ENCODE peak calls at places on chromosomes 16 and 17, in nine cellular contexts. One of them, this sample, is unnamed. For H3K9me3, the result is how much of the 10 kb centered on the place peaks cover.

GRCh38 chr16:89739383-89739782 is 18.0 kb downstream of the ZNF276 start:
- DNase-seq in AG04450: no peak
- DNase-seq in A549: no peak
- DNase-seq in left ventricle myocardium inferior: no peak
- DNase-seq in cardiac muscle cell: no peak
- DNase-seq in fibroblast of lung: no peak
- DNase-seq in thyroid gland: no peak
- DNase-seq in tibial nerve: no peak
- DNase-seq in mucosa of descending colon: no peak
- DNase-seq in this sample: no peak

GRCh38 chr17:77443743-77444260 is 303.0 kb downstream of the SEC14L1 start:
- DNase-seq in AG04450: no peak
- DNase-seq in A549: no peak
- DNase-seq in left ventricle myocardium inferior: no peak
- DNase-seq in cardiac muscle cell: no peak
- DNase-seq in fibroblast of lung: no peak
- DNase-seq in thyroid gland: no peak
- DNase-seq in tibial nerve: no peak
- DNase-seq in mucosa of descending colon: no peak
- DNase-seq in this sample: no peak

GRCh38 chr16:8370374-8371015 is 219.8 kb downstream of the TMEM114 start:
- DNase-seq in AG04450: no peak
- DNase-seq in A549: peak
- DNase-seq in left ventricle myocardium inferior: no peak
- DNase-seq in cardiac muscle cell: no peak
- DNase-seq in fibroblast of lung: no peak
- DNase-seq in thyroid gland: no peak
- DNase-seq in tibial nerve: no peak
- DNase-seq in mucosa of descending colon: no peak
- DNase-seq in this sample: no peak

GRCh38 chr17:13725286-13725990 is 123.7 kb upstream of the HS3ST3A1 start:
- DNase-seq in AG04450: no peak
- DNase-seq in A549: peak
- DNase-seq in left ventricle myocardium inferior: no peak
- DNase-seq in cardiac muscle cell: no peak
- DNase-seq in fibroblast of lung: peak
- DNase-seq in thyroid gland: no peak
- DNase-seq in tibial nerve: no peak
- DNase-seq in mucosa of descending colon: no peak
- DNase-seq in this sample: no peak

GRCh38 chr16:77424841-77425604 is 9.8 kb downstream of the ADAMTS18 start:
- DNase-seq in AG04450: no peak
- DNase-seq in A549: no peak
- DNase-seq in left ventricle myocardium inferior: no peak
- DNase-seq in cardiac muscle cell: no peak
- DNase-seq in fibroblast of lung: no peak
- DNase-seq in thyroid gland: no peak
- DNase-seq in tibial nerve: no peak
- DNase-seq in mucosa of descending colon: no peak
- DNase-seq in this sample: no peak

GRCh38 chr16:21950782-21951521 is 2.2 kb upstream of the UQCRC2 start:
- DNase-seq in AG04450: no peak
- DNase-seq in A549: peak
- DNase-seq in left ventricle myocardium inferior: no peak
- DNase-seq in cardiac muscle cell: peak
- DNase-seq in fibroblast of lung: peak
- DNase-seq in thyroid gland: peak
- DNase-seq in tibial nerve: no peak
- DNase-seq in mucosa of descending colon: peak
- DNase-seq in this sample: no peak

GRCh38 chr16:77540656-77541055 is 105.8 kb upstream of the ADAMTS18 start:
- DNase-seq in AG04450: no peak
- DNase-seq in A549: no peak
- DNase-seq in left ventricle myocardium inferior: no peak
- DNase-seq in cardiac muscle cell: no peak
- DNase-seq in fibroblast of lung: peak
- DNase-seq in thyroid gland: no peak
- DNase-seq in tibial nerve: no peak
- DNase-seq in mucosa of descending colon: no peak
- DNase-seq in this sample: no peak

GRCh38 chr16:55240933-55241332 is 83.1 kb upstream of the IRX6 start:
- DNase-seq in AG04450: no peak
- DNase-seq in A549: no peak
- DNase-seq in left ventricle myocardium inferior: no peak
- DNase-seq in cardiac muscle cell: no peak
- DNase-seq in fibroblast of lung: no peak
- DNase-seq in thyroid gland: no peak
- DNase-seq in tibial nerve: no peak
- DNase-seq in mucosa of descending colon: no peak
- DNase-seq in this sample: no peak

GRCh38 chr17:30831257-30831656 is 509 bp upstream of the ATAD5 start:
- DNase-seq in AG04450: no peak
- DNase-seq in A549: peak
- DNase-seq in left ventricle myocardium inferior: no peak
- DNase-seq in cardiac muscle cell: peak
- DNase-seq in fibroblast of lung: no peak
- DNase-seq in thyroid gland: peak
- DNase-seq in tibial nerve: no peak
- DNase-seq in mucosa of descending colon: no peak
- DNase-seq in this sample: no peak

GRCh38 chr17:58049533-58049932 is 33.7 kb upstream of the DYNLL2 start:
- DNase-seq in AG04450: no peak
- DNase-seq in A549: no peak
- DNase-seq in left ventricle myocardium inferior: no peak
- DNase-seq in cardiac muscle cell: no peak
- DNase-seq in fibroblast of lung: no peak
- DNase-seq in thyroid gland: no peak
- DNase-seq in tibial nerve: no peak
- DNase-seq in mucosa of descending colon: no peak
- DNase-seq in this sample: no peak

GRCh38 chr17:13582776-13583414 is 18.8 kb downstream of the HS3ST3A1 start:
- DNase-seq in AG04450: no peak
- DNase-seq in A549: no peak
- DNase-seq in left ventricle myocardium inferior: no peak
- DNase-seq in cardiac muscle cell: no peak
- DNase-seq in fibroblast of lung: peak
- DNase-seq in thyroid gland: no peak
- DNase-seq in tibial nerve: no peak
- DNase-seq in mucosa of descending colon: no peak
- DNase-seq in this sample: no peak

GRCh38 chr16:66489385-66489784 is 60.5 kb downstream of the TK2 start:
- DNase-seq in AG04450: no peak
- DNase-seq in A549: no peak
- DNase-seq in left ventricle myocardium inferior: no peak
- DNase-seq in cardiac muscle cell: no peak
- DNase-seq in fibroblast of lung: no peak
- DNase-seq in thyroid gland: no peak
- DNase-seq in tibial nerve: no peak
- DNase-seq in mucosa of descending colon: no peak
- DNase-seq in this sample: no peak

DNA sequence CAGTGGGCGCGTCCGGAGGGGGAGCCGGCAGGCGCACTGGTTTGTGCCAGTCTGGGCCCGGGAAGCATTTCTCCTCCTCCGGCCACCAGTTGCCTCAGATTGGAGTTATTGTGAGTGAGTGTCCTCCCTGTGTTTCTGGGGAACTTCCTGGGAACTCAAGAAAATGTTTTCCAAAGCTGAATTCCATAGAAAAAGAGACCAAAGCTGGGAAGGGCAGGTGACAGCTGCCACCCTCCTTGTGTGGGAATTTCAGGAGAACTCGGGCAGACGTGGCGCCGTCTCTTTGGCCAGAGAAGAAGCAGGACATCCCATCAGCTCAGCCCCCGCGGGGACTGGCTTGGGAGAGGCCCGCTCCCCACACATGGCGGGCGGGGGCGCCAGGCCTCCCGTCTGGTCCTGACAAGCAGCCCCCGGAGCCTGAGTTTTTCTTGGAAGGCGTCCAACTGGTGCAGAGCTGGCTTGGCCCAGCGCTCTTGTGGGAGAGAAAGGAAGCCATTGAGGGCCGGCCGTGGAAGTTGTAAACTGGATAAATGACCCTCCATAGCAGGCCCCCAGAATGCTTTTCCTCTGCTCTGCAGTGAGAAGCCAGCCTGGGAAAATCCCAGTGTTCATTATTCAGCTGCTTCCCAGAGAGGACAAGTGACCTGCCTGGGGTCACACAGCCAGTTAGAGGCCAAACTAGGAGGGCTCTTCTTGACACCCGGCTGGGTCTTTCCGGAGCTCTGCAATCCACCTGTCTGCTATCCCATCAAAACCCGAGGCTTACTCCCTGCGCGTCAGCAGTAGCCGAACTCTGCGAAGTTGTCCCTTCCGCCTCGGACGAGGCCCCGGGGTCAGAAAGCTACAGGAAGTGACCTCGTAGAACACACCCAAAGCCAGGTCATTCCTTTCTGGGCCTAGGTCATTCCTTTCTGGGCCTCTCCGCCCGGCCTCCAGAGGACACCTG is 39.2 kb upstream of the GSE1 start:
- DNase-seq in AG04450: no peak
- DNase-seq in A549: no peak
- DNase-seq in left ventricle myocardium inferior: peak
- DNase-seq in cardiac muscle cell: peak
- DNase-seq in fibroblast of lung: peak
- DNase-seq in thyroid gland: peak
- DNase-seq in tibial nerve: peak
- DNase-seq in mucosa of descending colon: no peak
- DNase-seq in this sample: no peak
- H3K4me3 ChIP-seq in AG04450: no peak
- H3K4me3 ChIP-seq in A549: no peak
- H3K4me3 ChIP-seq in left ventricle myocardium inferior: peak
- H3K4me3 ChIP-seq in cardiac muscle cell: no peak
- H3K4me3 ChIP-seq in fibroblast of lung: no peak
- H3K4me3 ChIP-seq in thyroid gland: no peak
- H3K4me3 ChIP-seq in tibial nerve: peak
- H3K4me3 ChIP-seq in mucosa of descending colon: no peak
- H3K4me3 ChIP-seq in this sample: no peak

DNA sequence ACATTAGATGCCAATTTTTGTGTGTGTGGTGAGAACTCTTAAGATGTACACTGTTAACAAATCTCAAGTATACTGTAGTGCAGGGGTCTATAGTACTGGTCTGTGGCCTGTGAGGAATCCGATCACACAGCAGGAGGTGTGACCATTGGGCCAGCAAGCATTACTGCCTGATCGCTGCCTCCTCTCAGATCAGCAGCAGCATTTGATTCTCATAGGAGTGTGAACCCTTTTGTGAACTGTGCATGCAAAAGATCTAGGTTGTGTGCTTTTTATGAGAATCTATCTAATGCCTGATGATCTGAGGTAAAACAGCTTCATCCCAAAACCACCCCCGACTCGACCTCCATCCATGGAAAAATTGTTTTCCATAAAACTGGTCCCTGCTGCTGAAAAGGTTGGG is 12.6 kb downstream of the ZNF267 start:
- DNase-seq in AG04450: no peak
- DNase-seq in A549: no peak
- DNase-seq in left ventricle myocardium inferior: no peak
- DNase-seq in cardiac muscle cell: no peak
- DNase-seq in fibroblast of lung: no peak
- DNase-seq in thyroid gland: no peak
- DNase-seq in tibial nerve: no peak
- DNase-seq in mucosa of descending colon: no peak
- DNase-seq in this sample: no peak
- H3K9me3 ChIP-seq in AG04450: under half
- H3K9me3 ChIP-seq in A549: half or more
- H3K9me3 ChIP-seq in left ventricle myocardium inferior: under half
- H3K9me3 ChIP-seq in cardiac muscle cell: under half
- H3K9me3 ChIP-seq in fibroblast of lung: under half
- H3K9me3 ChIP-seq in thyroid gland: under half
- H3K9me3 ChIP-seq in tibial nerve: under half
- H3K9me3 ChIP-seq in mucosa of descending colon: under half
- H3K9me3 ChIP-seq in this sample: under half

GRCh38 chr16:28163699-28164584 is 47.8 kb downstream of the XPO6 start:
- DNase-seq in AG04450: no peak
- DNase-seq in A549: no peak
- DNase-seq in left ventricle myocardium inferior: no peak
- DNase-seq in cardiac muscle cell: no peak
- DNase-seq in fibroblast of lung: peak
- DNase-seq in thyroid gland: no peak
- DNase-seq in tibial nerve: no peak
- DNase-seq in mucosa of descending colon: no peak
- DNase-seq in this sample: no peak

GRCh38 chr16:28161626-28162025 is 50.1 kb downstream of the XPO6 start:
- DNase-seq in AG04450: no peak
- DNase-seq in A549: no peak
- DNase-seq in left ventricle myocardium inferior: no peak
- DNase-seq in cardiac muscle cell: no peak
- DNase-seq in fibroblast of lung: no peak
- DNase-seq in thyroid gland: no peak
- DNase-seq in tibial nerve: no peak
- DNase-seq in mucosa of descending colon: no peak
- DNase-seq in this sample: no peak

GRCh38 chr16:28166394-28167208 is 45.2 kb downstream of the XPO6 start:
- DNase-seq in AG04450: no peak
- DNase-seq in A549: no peak
- DNase-seq in left ventricle myocardium inferior: no peak
- DNase-seq in cardiac muscle cell: no peak
- DNase-seq in fibroblast of lung: no peak
- DNase-seq in thyroid gland: no peak
- DNase-seq in tibial nerve: no peak
- DNase-seq in mucosa of descending colon: no peak
- DNase-seq in this sample: no peak

GRCh38 chr16:28165549-28166046 is 46.2 kb downstream of the XPO6 start:
- DNase-seq in AG04450: no peak
- DNase-seq in A549: no peak
- DNase-seq in left ventricle myocardium inferior: no peak
- DNase-seq in cardiac muscle cell: no peak
- DNase-seq in fibroblast of lung: no peak
- DNase-seq in thyroid gland: no peak
- DNase-seq in tibial nerve: no peak
- DNase-seq in mucosa of descending colon: no peak
- DNase-seq in this sample: no peak

DNA sequence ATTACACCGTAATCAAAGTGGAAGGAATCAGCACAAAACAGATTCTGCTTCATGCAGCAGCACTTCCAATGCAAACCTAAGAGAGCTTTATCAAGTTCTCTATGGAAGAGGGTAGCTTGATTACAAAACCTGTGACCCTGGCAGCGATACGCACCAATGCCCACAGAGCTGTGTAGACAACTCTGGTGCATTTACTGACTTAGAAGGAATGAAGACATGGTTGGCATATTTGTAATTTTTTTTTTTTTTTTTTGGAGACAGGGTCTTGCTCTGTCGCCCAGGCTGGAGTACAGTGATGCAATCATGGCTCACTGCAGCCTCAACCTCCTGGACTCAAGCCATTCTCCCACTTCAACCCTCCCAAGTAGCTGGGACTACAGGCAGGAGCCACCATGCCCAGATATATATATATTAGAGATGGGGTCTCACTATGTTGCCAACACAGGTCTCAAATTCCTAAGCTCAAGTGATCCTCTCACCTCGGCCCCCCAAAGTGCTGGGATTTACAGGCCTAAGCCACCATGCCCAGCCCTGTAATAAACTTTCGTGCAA is 49.4 kb downstream of the XPO6 start:
- DNase-seq in AG04450: no peak
- DNase-seq in A549: no peak
- DNase-seq in left ventricle myocardium inferior: no peak
- DNase-seq in cardiac muscle cell: no peak
- DNase-seq in fibroblast of lung: no peak
- DNase-seq in thyroid gland: peak
- DNase-seq in tibial nerve: no peak
- DNase-seq in mucosa of descending colon: no peak
- DNase-seq in this sample: no peak
- H3K4me3 ChIP-seq in AG04450: no peak
- H3K4me3 ChIP-seq in A549: no peak
- H3K4me3 ChIP-seq in left ventricle myocardium inferior: no peak
- H3K4me3 ChIP-seq in cardiac muscle cell: no peak
- H3K4me3 ChIP-seq in fibroblast of lung: no peak
- H3K4me3 ChIP-seq in thyroid gland: no peak
- H3K4me3 ChIP-seq in tibial nerve: no peak
- H3K4me3 ChIP-seq in mucosa of descending colon: no peak
- H3K4me3 ChIP-seq in this sample: no peak

GRCh38 chr16:4612474-4612931 is 2.2 kb downstream of the UBALD1 start:
- DNase-seq in AG04450: no peak
- DNase-seq in A549: no peak
- DNase-seq in left ventricle myocardium inferior: no peak
- DNase-seq in cardiac muscle cell: no peak
- DNase-seq in fibroblast of lung: no peak
- DNase-seq in thyroid gland: no peak
- DNase-seq in tibial nerve: no peak
- DNase-seq in mucosa of descending colon: no peak
- DNase-seq in this sample: no peak
- H3K9me3 ChIP-seq in AG04450: under half
- H3K9me3 ChIP-seq in A549: under half
- H3K9me3 ChIP-seq in left ventricle myocardium inferior: under half
- H3K9me3 ChIP-seq in cardiac muscle cell: under half
- H3K9me3 ChIP-seq in fibroblast of lung: under half
- H3K9me3 ChIP-seq in thyroid gland: under half
- H3K9me3 ChIP-seq in tibial nerve: under half
- H3K9me3 ChIP-seq in mucosa of descending colon: under half
- H3K9me3 ChIP-seq in this sample: under half

This sample was measured in upper lobe of right lung.